ENCODE peak calls at places on chromosomes 7 and 10, in four cellular contexts. S is HTR-8/SVneo; T is stimulated activated CD4-positive, alpha-beta T cell treated with anti-CD3 and anti-CD28 coated beads, Interleukin-1b, Interleukin-23, amount 100 ng/mL, for 24 hours; P is cardiac muscle cell. L is an unnamed sample.

GRCh38 chr10:86139066-86139657 is 227.4 kb downstream of the GRID1 start:
- DNase-seq in T (no peak), P (peak), S (peak), L (no peak)

GRCh38 chr7:101912711-101913110 is 95.3 kb downstream of the CUX1 start:
- DNase-seq in T (no peak), P (peak), S (no peak), L (no peak)

GRCh38 chr7:43636093-43636492 is 53.2 kb downstream of the STK17A start:
- DNase-seq in T (no peak), S (no peak), P (peak), L (peak)

GRCh38 chr10:71522438-71523144 is 125.9 kb downstream of the CDH23 start:
- DNase-seq in T (no peak), P (no peak), S (no peak), L (no peak)

GRCh38 chr10:29870522-29871044 is 188.8 kb downstream of the JCAD start:
- DNase-seq in T (no peak), P (no peak), S (no peak), L (no peak)

GRCh38 chr10:129513312-129513711 is 46.3 kb downstream of the MGMT start:
- DNase-seq in P (no peak), T (no peak), S (no peak), L (no peak)

GRCh38 chr7:116971869-116972268 is 18.6 kb downstream of the ST7 start:
- DNase-seq in S (no peak), T (no peak), P (no peak), L (no peak)

GRCh38 chr7:99629643-99630042 is 12.9 kb downstream of the ZSCAN25 start:
- DNase-seq in T (no peak), S (no peak), P (no peak), L (no peak)

GRCh38 chr7:44309271-44310091 is 15.9 kb downstream of the CAMK2B start:
- DNase-seq in T (peak), S (no peak), P (peak), L (peak)

GRCh38 chr7:36015733-36016132 is 137.3 kb upstream of the EEPD1 start:
- DNase-seq in P (no peak), T (no peak), S (peak), L (no peak)

GRCh38 chr10:71771821-71772617 is 1.3 kb downstream of the VSIR start:
- DNase-seq in P (peak), T (no peak), S (peak), L (no peak)

GRCh38 chr7:4145576-4145975 is 536.5 kb upstream of the FOXK1 start:
- DNase-seq in P (no peak), T (no peak), S (no peak), L (no peak)

GRCh38 chr7:137172105-137172590 is 171.4 kb downstream of the PTN start:
- DNase-seq in T (no peak), S (no peak), P (no peak), L (no peak)

GRCh38 chr7:128783143-128783799 is 7.7 kb upstream of the OPN1SW start:
- DNase-seq in S (no peak), T (no peak), P (peak), L (no peak)

GRCh38 chr10:57785068-57785467 is 482.6 kb downstream of the IPMK start:
- DNase-seq in T (no peak), P (no peak), S (no peak), L (no peak)

GRCh38 chr7:22250390-22250789 is 106.6 kb downstream of the RAPGEF5 start:
- DNase-seq in P (no peak), S (no peak), T (no peak), L (no peak)

GRCh38 chr10:11553773-11554381 is 57.6 kb downstream of the USP6NL start:
- DNase-seq in T (no peak), P (no peak), S (no peak), L (no peak)

GRCh38 chr7:4479367-4480039 is 202.6 kb upstream of the FOXK1 start:
- DNase-seq in T (no peak), S (peak), P (peak), L (peak)

GRCh38 chr10:131431541-131431940 is 120.0 kb upstream of the TCERG1L start:
- DNase-seq in P (no peak), T (no peak), S (no peak), L (peak)

GRCh38 chr10:58360412-58361004 is 24.7 kb upstream of the TFAM start:
- DNase-seq in P (no peak), S (no peak), T (no peak), L (no peak)

GRCh38 chr10:129852829-129853228 is 111.2 kb downstream of the EBF3 start:
- DNase-seq in T (no peak), S (no peak), P (no peak), L (peak)

GRCh38 chr7:28458732-28459131 is 46.4 kb downstream of the CREB5 start:
- DNase-seq in P (no peak), T (no peak), S (no peak), L (no peak)

GRCh38 chr10:122624546-122624945 is 64.0 kb downstream of the DMBT1 start:
- DNase-seq in P (no peak), T (no peak), S (no peak), L (no peak)

GRCh38 chr7:151436446-151437162 is 3.3 kb downstream of the CRYGN start:
- DNase-seq in S (no peak), T (no peak), P (peak), L (no peak)

GRCh38 chr10:29344073-29344820 is 55.4 kb downstream of the LYZL1 start:
- DNase-seq in T (no peak), P (peak), S (no peak), L (no peak)

GRCh38 chr7:155731375-155731774 is 80.9 kb downstream of the SHH start:
- DNase-seq in P (peak), S (no peak), T (no peak), L (no peak)

GRCh38 chr10:59057350-59057749 is 119.1 kb upstream of the PHYHIPL start:
- DNase-seq in P (peak), S (no peak), T (no peak), L (no peak)

GRCh38 chr10:49350856-49351532 is 44.9 kb downstream of the DRGX start:
- DNase-seq in T (no peak), P (no peak), S (no peak), L (no peak)

GRCh38 chr7:91731962-91732361 is 148.5 kb downstream of the MTERF1 start:
- DNase-seq in P (peak), S (no peak), T (no peak), L (no peak)

L was measured in NCI-H1105 treated with DMSO at 0.1 percent for 48 hours.